ENCODE peak calls at places on chromosomes 7 and 10, in five cellular contexts. P is endothelial cell of umbilical vein, Z is tibial artery, R is A549, Y is astrocyte. D is an unnamed sample.

GRCh38 chr7:33040803-33041516 is 21.6 kb downstream of the NT5C3A start:
- DNase-seq in P (peak; percentile 13), Z (no peak), R (no peak), Y (no peak), D (peak; percentile 36)

GRCh38 chr7:38558786-38559185 is 72.4 kb downstream of the AMPH start:
- DNase-seq in P (peak; percentile 75), Z (no peak), R (no peak), Y (no peak), D (no peak)

GRCh38 chr10:68492118-68492517 is 20.3 kb upstream of the DNA2 start:
- DNase-seq in P (no peak), Z (no peak), R (no peak), Y (no peak), D (peak; percentile 61)

GRCh38 chr7:97858221-97858620 is 14.0 kb downstream of the ASNS start:
- DNase-seq in P (no peak), Z (no peak), R (no peak), Y (no peak), D (no peak)

GRCh38 chr10:3811331-3811870 is 26.4 kb upstream of the KLF6 start:
- DNase-seq in P (peak; percentile 70), Z (no peak), R (no peak), Y (peak; percentile 82), D (peak; percentile 69)

GRCh38 chr10:73879296-73880173 is 5.2 kb upstream of the CAMK2G start:
- DNase-seq in P (peak; percentile 82), Z (peak; percentile 84), R (peak; percentile 75), Y (peak; percentile 46), D (peak; percentile 85)

GRCh38 chr10:97270523-97271154 is 21.8 kb downstream of the ARHGAP19 start:
- DNase-seq in P (peak; percentile 17), Z (no peak), R (no peak), Y (peak; percentile 70), D (peak; percentile 67)

GRCh38 chr7:22865607-22865970 is 42.9 kb upstream of the TOMM7 start:
- DNase-seq in P (no peak), Z (no peak), R (no peak), Y (no peak), D (no peak)

GRCh38 chr10:119404719-119405504 is 137.6 kb downstream of the RGS10 start:
- DNase-seq in P (peak; percentile 85), Z (no peak), R (no peak), Y (no peak), D (no peak)

GRCh38 chr10:131206136-131206995 is 105.2 kb downstream of the TCERG1L start:
- DNase-seq in P (no peak), Z (no peak), R (no peak), Y (no peak), D (no peak)

GRCh38 chr10:79127151-79127961 is 58.6 kb downstream of the ZMIZ1 start:
- DNase-seq in P (peak; percentile 67), Z (peak; percentile 90), R (peak; percentile 98), Y (peak; percentile 77), D (peak; percentile 93)

GRCh38 chr7:16627236-16627635 is 18.3 kb downstream of the ANKMY2 start:
- DNase-seq in P (no peak), Z (no peak), R (no peak), Y (no peak), D (no peak)

GRCh38 chr7:9600974-9601373 is 1167.6 kb downstream of the NXPH1 start:
- DNase-seq in P (no peak), Z (no peak), R (no peak), Y (no peak), D (no peak)

GRCh38 chr10:72068901-72069446 is 19.4 kb downstream of the SPOCK2 start:
- DNase-seq in P (no peak), Z (no peak), R (no peak), Y (no peak), D (no peak)

GRCh38 chr10:132390455-132391371 is 6.3 kb upstream of the PWWP2B start:
- DNase-seq in P (no peak), Z (no peak), R (no peak), Y (no peak), D (no peak)

GRCh38 chr10:94279835-94280709 is 82.7 kb downstream of the NOC3L start:
- DNase-seq in P (peak; percentile 72), Z (no peak), R (peak; percentile 34), Y (no peak), D (peak; percentile 73)

GRCh38 chr7:28957064-28957821 is 887 bp downstream of the TRIL start:
- DNase-seq in P (peak; percentile 38), Z (no peak), R (no peak), Y (no peak), D (peak; percentile 66)

GRCh38 chr7:137094-137861 is 55.1 kb upstream of the FAM20C start:
- DNase-seq in P (no peak), Z (no peak), R (no peak), Y (no peak), D (no peak)

GRCh38 chr7:97771576-97771975 is 39.7 kb downstream of the TAC1 start:
- DNase-seq in P (no peak), Z (no peak), R (no peak), Y (no peak), D (no peak)

GRCh38 chr10:97169063-97169462 is 16.7 kb downstream of the SLIT1 start:
- DNase-seq in P (no peak), Z (no peak), R (no peak), Y (no peak), D (no peak)

DNA sequence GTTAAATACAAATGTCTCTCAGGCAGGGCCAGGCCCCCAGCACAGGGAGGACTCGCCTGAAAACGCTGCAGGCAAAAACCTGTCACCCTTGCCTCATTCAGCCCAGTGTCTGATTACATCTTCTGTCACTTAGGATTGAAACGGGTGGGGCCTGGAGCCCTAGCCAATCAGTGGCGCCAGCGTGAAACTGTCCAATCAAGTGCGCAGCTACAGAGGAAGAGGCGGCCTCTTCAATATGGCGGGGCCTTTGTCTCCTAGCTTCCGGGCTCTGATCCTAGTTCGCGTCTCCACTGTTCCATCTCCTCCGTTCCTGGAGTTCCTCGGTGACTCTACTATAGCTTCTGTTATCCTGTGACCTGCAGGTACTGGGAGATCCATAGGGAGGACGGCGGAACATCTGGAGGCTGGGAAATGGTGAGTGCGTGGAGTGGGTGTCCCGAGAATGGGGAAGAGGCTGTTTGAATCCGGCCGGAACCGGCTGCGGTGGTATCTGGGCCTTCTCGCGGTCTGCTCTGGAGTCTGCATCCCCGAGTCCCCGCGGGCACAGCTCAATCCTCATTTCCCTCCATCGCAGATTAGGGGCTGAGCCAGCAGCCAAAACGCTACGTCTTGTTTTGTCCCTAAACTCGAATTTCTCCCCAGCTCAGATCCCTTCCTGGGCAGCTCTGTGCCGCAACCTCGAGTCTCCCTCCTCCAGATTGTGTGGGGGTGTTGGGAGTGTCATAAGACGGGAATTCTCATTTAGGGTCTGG is at the start of gene ZNF736:
- DNase-seq in P (peak; percentile 66), Z (peak; percentile 93), R (no peak), Y (peak; percentile 90), D (peak; percentile 46)
- H3K27ac ChIP-seq in P (peak within 1 kb of the TSS; percentile 79), Z (peak within 1 kb of the TSS; percentile 65), R (no peak within 1 kb of the TSS), Y (peak within 1 kb of the TSS; percentile 93), D (peak within 1 kb of the TSS; percentile 62)

GRCh38 chr7:131935180-131935579 is 378.8 kb upstream of the PODXL start:
- DNase-seq in P (no peak), Z (no peak), R (no peak), Y (no peak), D (no peak)
- H3K4me3 ChIP-seq in P (no peak overlapping the region), Z (no peak overlapping the region), R (no peak overlapping the region), Y (no peak overlapping the region), D (no peak overlapping the region)

DNA sequence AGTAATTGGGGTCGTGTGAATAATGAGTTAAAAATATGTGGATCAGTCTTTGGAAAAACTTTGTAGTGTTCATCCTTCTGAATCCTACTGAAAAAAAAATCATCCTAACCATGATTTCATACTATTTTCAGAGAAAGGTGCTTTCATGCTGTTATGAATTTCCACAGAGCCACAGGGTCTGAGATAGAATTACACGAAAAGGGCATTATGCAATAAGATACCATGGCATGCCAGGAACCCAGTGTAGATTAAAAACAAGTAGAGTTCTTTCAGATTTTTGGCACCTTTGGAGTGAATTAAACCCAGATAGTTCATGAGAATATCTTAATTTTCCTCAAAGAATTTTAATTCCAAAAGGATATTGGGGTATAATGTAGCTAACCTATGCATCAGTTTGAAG is 47.5 kb upstream of the AGMO start:
- DNase-seq in P (no peak), Z (no peak), R (no peak), Y (no peak), D (no peak)
- TF ChIP-seq CTCF in P (no peak), Z (no peak), R (no peak), Y (no peak), D (no peak)

GRCh38 chr10:88162852-88163251 is 299.4 kb downstream of the PTEN start:
- DNase-seq in P (peak; percentile 33), Z (no peak), R (no peak), Y (no peak), D (no peak)

GRCh38 chr10:88163572-88163971 is 300.1 kb downstream of the PTEN start:
- DNase-seq in P (no peak), Z (no peak), R (no peak), Y (no peak), D (peak; percentile 21)

GRCh38 chr10:88164471-88164870 is 301.0 kb downstream of the PTEN start:
- DNase-seq in P (no peak), Z (no peak), R (no peak), Y (no peak), D (no peak)

GRCh38 chr10:88168171-88169036 is 305.0 kb downstream of the PTEN start:
- DNase-seq in P (no peak), Z (no peak), R (no peak), Y (peak; percentile 28), D (no peak)

GRCh38 chr10:88165849-88166271 is 302.4 kb downstream of the PTEN start:
- DNase-seq in P (no peak), Z (no peak), R (no peak), Y (peak; percentile 79), D (no peak)
- H3K27ac ChIP-seq in P (no peak overlapping the region), Z (no peak overlapping the region), R (no peak overlapping the region), Y (peak overlapping the region; percentile 24), D (peak overlapping the region; percentile 15)

GRCh38 chr7:139753693-139754111 is 24.1 kb downstream of the HIPK2 start:
- DNase-seq in P (no peak), Z (no peak), R (no peak), Y (no peak), D (no peak)

GRCh38 chr7:139750459-139751095 is 27.2 kb downstream of the HIPK2 start:
- DNase-seq in P (no peak), Z (no peak), R (no peak), Y (no peak), D (no peak)

GRCh38 chr7:139752148-139752547 is 25.6 kb downstream of the HIPK2 start:
- DNase-seq in P (no peak), Z (no peak), R (no peak), Y (no peak), D (no peak)

GRCh38 chr7:139752600-139752999 is 25.2 kb downstream of the HIPK2 start:
- DNase-seq in P (no peak), Z (no peak), R (no peak), Y (no peak), D (no peak)

DNA sequence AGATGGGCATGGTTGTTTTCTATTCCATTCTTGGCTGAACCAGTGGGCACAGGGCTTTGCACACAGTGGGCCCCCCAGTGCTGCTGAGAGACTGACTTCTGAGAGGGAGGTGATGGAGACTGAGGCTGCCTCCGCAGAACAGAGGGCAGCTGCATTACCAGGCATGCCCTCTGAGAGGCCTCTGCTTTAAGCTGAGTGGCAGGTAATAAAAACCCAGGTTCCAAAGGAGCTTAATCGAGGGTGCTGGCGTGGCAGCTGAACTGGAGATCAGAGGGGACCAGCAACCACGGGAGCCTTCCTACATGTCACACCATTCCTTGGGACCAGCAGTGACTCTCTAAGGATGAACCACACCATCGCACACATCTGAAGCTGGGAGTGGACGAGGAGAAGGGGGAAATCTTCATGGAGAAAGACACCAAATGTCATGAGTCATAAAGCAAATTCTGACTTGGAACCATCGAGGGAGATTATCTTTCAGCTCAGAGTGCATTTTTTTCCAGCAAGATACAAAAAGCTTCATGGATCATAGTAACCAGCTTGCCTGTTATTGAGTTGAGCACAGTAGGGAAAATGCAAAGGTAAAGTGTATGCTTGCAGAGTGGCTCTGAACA is 24.6 kb downstream of the HIPK2 start:
- DNase-seq in P (no peak), Z (no peak), R (peak; percentile 70), Y (no peak), D (no peak)
- H3K4me3 ChIP-seq in P (no peak overlapping the region), Z (no peak overlapping the region), R (no peak overlapping the region), Y (no peak overlapping the region), D (no peak overlapping the region)